ENCODE peak calls at places on chromosome 15, in five cellular contexts. B is fibroblast of lung, C is lower leg skin, R is Caco-2, K is endothelial cell. F is an unnamed sample.

GRCh38 chr15:62899090-62899493 is 143.5 kb upstream of the TPM1 start:
- DNase-seq in K (no peak), R (no peak), C (no peak), B (no peak), F (no peak)

GRCh38 chr15:96053039-96054021 is 277.2 kb upstream of the NR2F2 start:
- DNase-seq in C (no peak), K (peak), R (peak), B (peak), F (no peak)

GRCh38 chr15:59688383-59688887 is 685 bp downstream of the BNIP2 start:
- DNase-seq in B (peak), C (peak), R (no peak), K (no peak), F (no peak)

GRCh38 chr15:59953392-59953883 is 50.7 kb upstream of the FOXB1 start:
- DNase-seq in B (no peak), R (no peak), K (no peak), C (no peak), F (no peak)

GRCh38 chr15:62736756-62737155 is 305.8 kb upstream of the TPM1 start:
- DNase-seq in R (no peak), B (no peak), K (no peak), C (no peak), F (no peak)

GRCh38 chr15:87477759-87478687 is 778.5 kb downstream of the NTRK3 start:
- DNase-seq in K (no peak), C (peak), R (no peak), B (peak), F (no peak)

GRCh38 chr15:42726114-42726513 is 10.8 kb downstream of the CDAN1 start:
- DNase-seq in R (no peak), C (no peak), B (no peak), K (no peak), F (peak)

GRCh38 chr15:38868326-38869114 is 303.9 kb upstream of the RASGRP1 start:
- DNase-seq in C (peak), B (peak), R (peak), K (no peak), F (no peak)

GRCh38 chr15:43531018-43531667 is 13.7 kb downstream of the MAP1A start:
- DNase-seq in R (no peak), C (no peak), K (no peak), B (no peak), F (no peak)

GRCh38 chr15:63469190-63469589 is 35.2 kb upstream of the USP3 start:
- DNase-seq in B (no peak), K (no peak), C (no peak), R (no peak), F (no peak)

GRCh38 chr15:71352125-71352524 is 236.9 kb downstream of the THSD4 start:
- DNase-seq in B (no peak), C (no peak), R (no peak), K (no peak), F (no peak)

GRCh38 chr15:70234256-70234965 is 136.7 kb upstream of the TLE3 start:
- DNase-seq in R (no peak), K (no peak), B (peak), C (no peak), F (no peak)

GRCh38 chr15:22806664-22807063 is 20.2 kb downstream of the NIPA1 start:
- DNase-seq in C (no peak), R (no peak), K (no peak), B (no peak), F (no peak)

DNA sequence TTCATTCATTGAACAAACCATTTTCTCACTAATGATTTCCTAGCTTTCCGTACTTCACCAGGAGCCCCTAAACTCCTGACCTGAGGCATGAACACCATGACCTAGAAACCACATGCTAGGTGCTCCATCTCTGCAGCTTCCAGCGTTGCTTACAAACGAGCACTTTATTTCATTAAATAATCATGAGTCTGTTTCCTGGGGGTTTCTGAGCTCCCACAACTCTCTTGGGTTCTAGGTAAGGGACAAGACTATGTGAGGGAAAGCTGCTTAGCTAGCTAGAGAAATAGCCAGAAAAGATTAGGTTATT is 1.3 kb downstream of the MAP2K1 start:
- DNase-seq in K (no peak), C (no peak), B (no peak), R (no peak), F (no peak)
- TF ChIP-seq CTCF in K (no peak), C (no peak), B (no peak), R (no peak), F (no peak)

GRCh38 chr15:48964898-48965297 is 1.2 kb upstream of the SHC4 start:
- DNase-seq in R (no peak), B (no peak), C (no peak), K (no peak), F (no peak)

GRCh38 chr15:48968066-48968465 is 4.3 kb upstream of the SHC4 start:
- DNase-seq in B (no peak), R (no peak), C (no peak), K (no peak), F (no peak)

GRCh38 chr15:48966595-48967301 is 3.0 kb upstream of the SHC4 start:
- DNase-seq in R (no peak), C (no peak), B (peak), K (no peak), F (no peak)

GRCh38 chr15:48967336-48967735 is 3.6 kb upstream of the SHC4 start:
- DNase-seq in R (no peak), B (no peak), K (no peak), C (no peak), F (no peak)

GRCh38 chr15:48965972-48966371 is 2.3 kb upstream of the SHC4 start:
- DNase-seq in B (peak), R (no peak), C (no peak), K (no peak), F (no peak)
- TF ChIP-seq CTCF in B (peak), R (peak), C (no peak), K (no peak), F (no peak)

GRCh38 chr15:66285462-66286280 is 7.7 kb upstream of the DIS3L start:
- DNase-seq in K (no peak), B (no peak), C (no peak), R (no peak), F (no peak)

GRCh38 chr15:66288093-66288492 is 5.3 kb upstream of the DIS3L start:
- DNase-seq in R (no peak), B (no peak), K (no peak), C (no peak), F (no peak)

GRCh38 chr15:66288796-66289195 is 4.6 kb upstream of the DIS3L start:
- DNase-seq in C (no peak), B (no peak), K (no peak), R (no peak), F (no peak)

GRCh38 chr15:66290007-66290406 is 3.4 kb upstream of the DIS3L start:
- DNase-seq in R (no peak), K (no peak), B (no peak), C (no peak), F (no peak)

GRCh38 chr15:66287461-66288055 is 5.8 kb upstream of the DIS3L start:
- DNase-seq in R (no peak), K (no peak), C (no peak), B (no peak), F (no peak)
- TF ChIP-seq CTCF in R (no peak), K (peak), C (no peak), B (peak), F (peak)

DNA sequence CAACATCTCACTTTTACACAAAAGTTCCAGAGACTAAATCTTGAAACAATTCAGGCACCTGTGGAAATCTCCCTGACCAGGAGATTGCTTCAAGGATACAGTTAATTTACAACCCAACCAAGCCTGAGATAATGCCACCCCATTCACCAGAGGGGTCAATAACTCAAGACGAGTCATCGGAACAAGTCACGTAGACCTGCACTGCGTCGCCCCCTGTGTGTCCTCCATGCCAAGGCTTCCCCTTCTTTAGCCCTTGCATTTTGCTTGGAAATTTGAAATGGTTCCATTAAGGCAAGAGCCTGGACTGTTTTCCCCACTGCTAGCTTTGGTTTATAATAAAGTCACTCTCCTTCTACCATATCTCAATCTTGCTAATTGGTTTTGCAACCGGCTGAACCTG is 129.0 kb upstream of the NEO1 start:
- DNase-seq in R (no peak), C (no peak), B (no peak), K (no peak), F (no peak)
- TF ChIP-seq CTCF in R (no peak), C (no peak), B (no peak), K (no peak), F (no peak)

F was measured in type B pancreatic cell.